ENCODE peak calls at places on chromosomes 16 and 17, in nine cellular contexts. I is CD8-positive, alpha-beta T cell; U is AG04450; F is K562; V is A549; L is stomach; O is right lobe of liver; M is hepatocyte; Q is retinal pigment epithelial cell. W is an unnamed sample.

GRCh38 chr17:63916566-63917185 is 2.0 kb downstream of the GH1 start:
- DNase-seq in I (no peak), U (no peak), F (no peak), V (no peak), L (no peak), O (no peak), M (no peak), Q (no peak), W (no peak)

GRCh38 chr16:75256871-75257343 is 5.5 kb upstream of the BCAR1 start:
- DNase-seq in I (no peak), U (no peak), F (peak; percentile 63), V (no peak), L (peak; percentile 32), O (no peak), M (peak; percentile 72), Q (no peak), W (no peak)

GRCh38 chr16:23711785-23712184 is 1.2 kb downstream of the ERN2 start:
- DNase-seq in I (no peak), U (no peak), F (no peak), V (no peak), L (peak; percentile 79), O (no peak), M (no peak), Q (no peak), W (no peak)

GRCh38 chr17:40284085-40284713 is 3.5 kb upstream of the CDC6 start:
- DNase-seq in I (no peak), U (no peak), F (no peak), V (peak; percentile 25), L (no peak), O (no peak), M (peak; percentile 66), Q (peak; percentile 81), W (no peak)

GRCh38 chr17:67246648-67247415 is 1.8 kb upstream of the HELZ start:
- DNase-seq in I (peak; percentile 44), U (no peak), F (peak; percentile 43), V (peak; percentile 71), L (peak; percentile 78), O (peak; percentile 60), M (peak; percentile 90), Q (peak; percentile 91), W (no peak)

GRCh38 chr16:75267631-75268264 is 16.3 kb upstream of the BCAR1 start:
- DNase-seq in I (no peak), U (no peak), F (no peak), V (peak; percentile 96), L (peak; percentile 65), O (no peak), M (peak; percentile 85), Q (no peak), W (no peak)

GRCh38 chr17:52145496-52145895 is 13.0 kb downstream of the CA10 start:
- DNase-seq in I (no peak), U (no peak), F (no peak), V (no peak), L (no peak), O (no peak), M (no peak), Q (no peak), W (no peak)

GRCh38 chr16:56866955-56867830 is 2.2 kb downstream of the SLC12A3 start:
- DNase-seq in I (peak; percentile 48), U (no peak), F (peak; percentile 45), V (peak; percentile 66), L (peak; percentile 53), O (no peak), M (peak; percentile 77), Q (peak; percentile 16), W (peak; percentile 39)

GRCh38 chr16:25189305-25189704 is 27.4 kb upstream of the AQP8 start:
- DNase-seq in I (no peak), U (no peak), F (no peak), V (no peak), L (no peak), O (no peak), M (no peak), Q (no peak), W (no peak)

GRCh38 chr17:20086416-20087074 is 77.4 kb downstream of the SPECC1 start:
- DNase-seq in I (no peak), U (no peak), F (no peak), V (no peak), L (no peak), O (no peak), M (no peak), Q (no peak), W (no peak)

GRCh38 chr16:52912565-52913173 is 140.0 kb downstream of the CHD9NB start:
- DNase-seq in I (no peak), U (peak; percentile 6), F (peak; percentile 55), V (peak; percentile 55), L (peak; percentile 85), O (peak; percentile 70), M (peak; percentile 79), Q (peak; percentile 30), W (peak; percentile 22)

DNA sequence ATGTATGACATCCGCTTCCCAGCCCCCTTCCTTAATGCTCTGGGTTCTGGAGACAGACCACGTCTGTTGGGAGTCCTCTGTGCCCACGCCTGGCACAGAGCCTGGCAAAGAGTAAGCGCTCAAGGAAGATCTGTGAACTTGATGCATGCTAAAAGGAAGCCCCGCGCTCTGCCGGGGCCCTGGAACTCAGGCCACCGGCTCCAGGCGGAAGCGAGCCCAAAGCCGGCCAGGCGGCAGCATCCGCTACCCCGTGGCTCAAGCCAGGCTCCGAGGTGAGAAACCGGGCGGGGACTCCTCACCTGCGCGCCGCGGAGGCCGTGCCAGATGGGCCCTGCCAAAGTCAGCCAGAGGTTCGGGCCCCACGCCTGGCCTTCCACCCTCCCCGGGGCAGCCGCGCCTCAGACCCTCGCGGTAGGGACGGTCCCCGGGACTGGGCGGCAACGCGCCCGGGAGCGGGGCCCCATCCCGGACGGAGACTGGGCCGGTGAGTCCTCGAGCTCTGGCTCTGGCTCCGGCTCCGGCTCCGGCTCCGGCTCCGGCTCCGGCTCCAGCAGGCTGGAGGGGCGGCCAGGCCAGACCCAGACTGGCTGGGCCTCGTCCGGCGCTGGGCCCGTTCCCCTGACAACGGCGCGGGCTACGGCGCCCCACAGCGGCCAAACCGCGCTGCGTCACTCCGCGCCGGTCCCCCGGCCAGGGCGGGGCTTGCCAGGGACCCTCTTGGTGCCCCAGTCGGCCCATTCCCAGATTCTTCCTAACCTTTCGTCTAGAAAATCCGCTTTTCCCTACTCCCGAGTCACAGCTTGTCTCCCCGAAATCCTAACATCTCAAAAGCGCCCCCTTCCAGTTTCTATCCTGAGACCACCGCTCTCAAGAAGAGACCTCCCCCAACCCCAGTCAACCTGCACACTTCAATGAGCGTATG is at the start of gene ZDHHC1:
- DNase-seq in I (peak; percentile 44), U (no peak), F (peak; percentile 72), V (peak; percentile 89), L (peak; percentile 76), O (peak; percentile 74), M (peak; percentile 88), Q (no peak), W (no peak)
- TF ChIP-seq CTCF in I (no peak), U (peak; percentile 38), F (peak; percentile 50), V (peak; percentile 70), L (peak; percentile 48), O (peak; percentile 52), M (peak; percentile 63), Q (peak; percentile 28), W (peak; percentile 57)

GRCh38 chr17:50274945-50275221 is 617 bp downstream of the TMEM92 start:
- DNase-seq in I (no peak), U (no peak), F (no peak), V (no peak), L (no peak), O (no peak), M (no peak), Q (no peak), W (no peak)

GRCh38 chr17:50272246-50272645 is 2.0 kb upstream of the TMEM92 start:
- DNase-seq in I (no peak), U (no peak), F (no peak), V (no peak), L (no peak), O (peak; percentile 47), M (peak; percentile 5), Q (no peak), W (no peak)

GRCh38 chr17:50274142-50274944 is at the start of gene TMEM92:
- DNase-seq in I (no peak), U (no peak), F (peak; percentile 86), V (peak; percentile 86), L (peak; percentile 89), O (peak; percentile 76), M (peak; percentile 86), Q (no peak), W (no peak)

GRCh38 chr17:50272711-50273653 is 1.3 kb upstream of the TMEM92 start:
- DNase-seq in I (peak; percentile 53), U (no peak), F (peak; percentile 81), V (peak; percentile 73), L (peak; percentile 62), O (peak; percentile 60), M (peak; percentile 81), Q (no peak), W (no peak)

GRCh38 chr17:50273654-50274040 is 619 bp upstream of the TMEM92 start:
- DNase-seq in I (no peak), U (no peak), F (no peak), V (no peak), L (no peak), O (no peak), M (no peak), Q (no peak), W (no peak)
- H3K4me3 ChIP-seq in I (no peak overlapping the region), U (peak overlapping the region; percentile 39), F (no peak overlapping the region), V (peak overlapping the region; percentile 51), L (peak overlapping the region; percentile 73), O (peak overlapping the region; percentile 60), M (no peak overlapping the region), Q (no peak overlapping the region), W (no peak overlapping the region)

DNA sequence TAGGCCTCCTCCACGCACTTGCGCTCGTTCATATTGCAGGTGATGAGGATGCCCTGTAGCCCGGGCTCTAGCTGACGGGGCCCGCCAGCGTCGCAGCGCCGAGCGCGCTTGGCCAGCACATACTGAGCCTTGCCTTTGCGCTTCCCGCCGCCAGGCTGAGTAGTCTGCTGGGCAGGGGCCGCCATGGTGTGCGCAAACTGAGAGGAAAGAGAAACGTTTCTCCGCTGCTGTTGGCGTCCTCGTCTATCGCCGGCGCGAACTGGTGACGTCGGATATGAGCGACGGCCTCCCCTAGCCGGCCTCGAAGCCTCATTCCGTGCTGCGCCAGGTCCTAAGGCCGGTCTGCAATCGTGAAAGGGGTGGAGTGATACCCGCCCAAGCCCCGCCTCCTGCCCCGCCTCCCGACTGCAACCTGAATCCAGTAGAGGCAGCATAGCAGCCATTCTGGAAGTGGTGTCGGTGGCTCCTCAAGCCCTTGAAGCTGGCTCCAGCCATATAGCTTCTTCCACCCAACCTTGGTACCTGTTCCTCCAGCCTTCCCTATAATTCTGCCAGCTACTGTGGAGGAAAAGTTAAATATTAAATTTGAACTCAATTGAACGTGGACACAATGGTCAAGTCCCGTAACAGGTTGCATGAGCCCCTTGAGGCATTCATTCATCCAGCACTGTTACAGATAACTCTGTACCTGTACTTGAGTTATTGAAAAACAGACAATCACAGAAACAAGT is at the start of gene THUMPD1:
- DNase-seq in I (peak; percentile 99), U (peak; percentile 83), F (peak; percentile 93), V (peak; percentile 96), L (peak; percentile 98), O (peak; percentile 98), M (peak; percentile 97), Q (peak; percentile 82), W (peak; percentile 86)
- TF ChIP-seq CTCF in I (peak; percentile 23), U (peak; percentile 15), F (peak; percentile 30), V (no peak), L (no peak), O (peak; percentile 11), M (peak; percentile 6), Q (peak; percentile 3), W (no peak)

DNA sequence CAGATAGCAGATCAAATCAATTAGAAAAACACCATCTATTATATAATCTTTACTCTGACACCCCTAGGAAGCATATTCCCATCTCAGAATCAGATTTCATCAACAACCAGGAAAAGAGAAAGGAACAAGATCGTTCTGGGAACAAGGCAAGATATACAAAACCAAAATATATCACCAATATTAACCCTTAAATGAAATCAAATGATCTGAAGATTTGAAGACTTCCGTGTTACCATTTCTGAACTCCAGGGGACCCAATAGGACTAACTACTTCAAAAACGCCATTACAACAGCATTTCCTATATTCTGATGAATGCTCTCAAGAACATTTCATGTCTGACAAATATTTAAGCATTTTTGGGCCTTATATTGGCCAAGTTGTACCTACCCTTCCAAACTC is 624.2 kb upstream of the ZFHX3 start:
- DNase-seq in I (no peak), U (no peak), F (no peak), V (no peak), L (no peak), O (no peak), M (no peak), Q (no peak), W (no peak)
- H3K4me3 ChIP-seq in I (no peak overlapping the region), U (no peak overlapping the region), F (no peak overlapping the region), V (no peak overlapping the region), L (no peak overlapping the region), O (no peak overlapping the region), M (no peak overlapping the region), Q (no peak overlapping the region), W (no peak overlapping the region)